ENCODE peak calls at places on chromosomes 2 and 18, in ten cellular contexts. V is breast epithelium, Q is HAP-1, W is tibial artery, Z is pancreas, O is mammary epithelial cell, L is neural progenitor cell, R is right cardiac atrium, T is thyroid gland, F is PC-9. N is an unnamed sample. For H3K4me1, the result is how much of the 10 kb centered on the place peaks cover.

GRCh38 chr2:147331790-147332419 is 512.9 kb upstream of the ACVR2A start:
- DNase-seq in T (no peak), Q (peak), O (peak), L (peak), W (no peak), F (no peak), R (no peak), V (no peak), Z (no peak), N (no peak)

GRCh38 chr2:68604077-68604476 is 39.3 kb upstream of the PROKR1 start:
- DNase-seq in W (no peak), Q (no peak), Z (no peak), V (no peak), L (no peak), O (no peak), F (no peak), R (no peak), T (no peak), N (no peak)

GRCh38 chr18:13464432-13465125 is 246.0 kb downstream of the LDLRAD4 start:
- DNase-seq in T (peak), Q (no peak), W (peak), O (no peak), Z (no peak), R (peak), F (no peak), V (no peak), L (no peak), N (peak)

GRCh38 chr2:231364961-231365810 is 30.3 kb upstream of the B3GNT7 start:
- DNase-seq in Q (peak), R (no peak), L (no peak), Z (no peak), O (peak), F (peak), T (peak), V (peak), W (peak), N (no peak)

GRCh38 chr2:60516383-60516811 is 37.1 kb downstream of the BCL11A start:
- DNase-seq in L (no peak), W (no peak), Z (no peak), V (no peak), O (peak), Q (no peak), T (no peak), F (no peak), R (no peak), N (no peak)

GRCh38 chr2:80062298-80062697 is 242.3 kb downstream of the LRRTM1 start:
- DNase-seq in R (no peak), Z (no peak), T (no peak), O (no peak), Q (no peak), V (no peak), L (no peak), F (no peak), W (no peak), N (no peak)

GRCh38 chr2:224650815-224651439 is 65.2 kb downstream of the CCDC195 start:
- DNase-seq in V (no peak), R (no peak), F (peak), Q (peak), L (peak), W (no peak), O (peak), Z (no peak), T (no peak), N (no peak)

GRCh38 chr2:120490091-120490798 is 144.3 kb downstream of the INHBB start:
- DNase-seq in V (no peak), Q (no peak), O (peak), T (no peak), Z (no peak), F (no peak), R (no peak), L (no peak), W (no peak), N (no peak)

GRCh38 chr2:65465124-65465523 is 32.7 kb upstream of the SPRED2 start:
- DNase-seq in L (no peak), V (no peak), F (no peak), R (no peak), T (no peak), Q (no peak), W (no peak), O (no peak), Z (no peak), N (no peak)

GRCh38 chr18:44586782-44587524 is 93.7 kb upstream of the SETBP1 start:
- DNase-seq in F (no peak), V (no peak), T (peak), O (no peak), W (no peak), R (no peak), Z (no peak), L (no peak), Q (no peak), N (no peak)

GRCh38 chr2:159004849-159005248 is 36.4 kb downstream of the TANC1 start:
- DNase-seq in V (no peak), T (no peak), O (no peak), Q (no peak), F (no peak), W (no peak), Z (no peak), R (no peak), L (no peak), N (no peak)

DNA sequence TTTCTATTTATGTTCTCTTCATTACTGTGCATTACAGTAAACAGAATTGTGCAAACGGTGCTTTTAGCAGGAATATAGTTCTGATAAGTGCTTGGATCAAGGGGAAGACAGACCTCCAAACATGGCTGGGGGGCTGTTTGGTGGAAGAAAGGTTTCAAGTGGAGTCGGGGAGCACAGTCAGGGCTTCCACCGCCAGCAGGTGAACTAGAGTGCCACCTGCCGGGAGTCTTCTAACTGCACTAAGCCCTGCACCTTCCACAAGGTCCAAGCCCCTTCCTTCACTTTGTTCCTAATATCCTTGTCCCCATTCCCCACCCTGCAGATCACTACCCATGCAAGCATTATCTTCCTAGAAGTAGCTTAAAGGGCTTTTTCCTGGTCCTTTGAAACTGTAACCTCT is 11.1 kb downstream of the ONECUT2 start:
- DNase-seq in W (no peak), F (peak), T (no peak), O (no peak), Z (no peak), Q (no peak), L (peak), V (no peak), R (no peak), N (no peak)
- H3K4me1 ChIP-seq in W (under half), F (under half), T (under half), O (under half), Z (under half), Q (under half), L (under half), V (under half), R (under half), N (under half)

GRCh38 chr2:96873651-96874096 is 3.8 kb upstream of the SEMA4C start:
- DNase-seq in V (no peak), L (no peak), T (peak), W (peak), R (peak), F (no peak), Z (no peak), O (no peak), Q (no peak), N (peak)

GRCh38 chr2:96870631-96871255 is 863 bp upstream of the SEMA4C start:
- DNase-seq in F (no peak), T (peak), Q (peak), O (no peak), V (no peak), L (no peak), Z (no peak), W (peak), R (peak), N (no peak)

GRCh38 chr2:96874099-96874831 is 4.4 kb upstream of the SEMA4C start:
- DNase-seq in Q (no peak), F (peak), O (peak), Z (no peak), V (no peak), T (no peak), R (no peak), L (no peak), W (no peak), N (no peak)

GRCh38 chr2:96869824-96870630 is at the start of gene SEMA4C:
- DNase-seq in T (peak), O (no peak), F (no peak), L (peak), Z (peak), W (peak), R (peak), V (peak), Q (no peak), N (peak)

DNA sequence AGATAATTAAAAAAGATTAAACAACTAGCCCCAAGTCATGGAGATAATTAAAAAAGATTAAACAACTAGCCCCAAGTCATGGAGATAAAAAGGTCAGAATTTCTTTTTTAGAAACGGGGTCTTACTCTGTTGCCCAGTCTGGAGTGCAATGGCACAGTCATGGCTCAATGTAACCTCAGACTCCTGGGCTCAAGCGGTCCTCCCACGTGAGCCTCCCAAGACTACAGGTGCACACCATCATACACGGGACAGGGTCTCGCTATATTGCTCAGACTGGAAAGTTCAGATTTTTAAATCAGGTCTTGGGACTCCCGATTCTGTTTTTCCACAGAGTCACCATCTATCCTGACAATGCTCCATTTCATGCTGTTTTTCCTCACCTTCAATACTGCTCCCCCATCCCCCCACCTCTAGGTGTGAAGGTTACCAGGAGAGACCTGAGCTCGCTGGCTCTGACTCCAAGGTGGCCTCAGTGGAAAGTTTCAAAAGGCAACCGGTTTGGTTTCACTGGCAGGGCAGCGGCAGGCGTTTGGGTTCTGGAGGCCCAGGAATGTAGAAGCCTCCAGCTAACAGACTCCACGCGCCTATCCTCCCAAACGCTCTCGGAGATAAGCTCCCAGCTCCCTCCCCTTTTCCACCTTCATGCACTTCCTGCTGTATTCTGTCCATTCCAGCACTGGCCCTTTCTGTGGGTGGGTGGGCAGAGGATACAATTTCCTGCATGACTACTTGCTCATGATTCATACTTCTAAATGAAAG is 2.9 kb upstream of the SEMA4C start:
- DNase-seq in V (no peak), W (no peak), Z (no peak), Q (no peak), R (no peak), O (peak), F (peak), T (no peak), L (peak), N (no peak)
- H3K4me1 ChIP-seq in V (under half), W (under half), Z (under half), Q (under half), R (under half), O (under half), F (half or more), T (under half), L (under half), N (under half)

GRCh38 chr2:128732976-128733431 is 414.3 kb upstream of the HS6ST1 start:
- DNase-seq in Z (no peak), Q (no peak), O (peak), L (no peak), T (no peak), W (no peak), V (no peak), R (peak), F (no peak), N (no peak)
- H3K4me1 ChIP-seq in Z (under half), Q (under half), O (under half), L (under half), T (under half), W (under half), V (under half), R (under half), F (under half), N (under half)

DNA sequence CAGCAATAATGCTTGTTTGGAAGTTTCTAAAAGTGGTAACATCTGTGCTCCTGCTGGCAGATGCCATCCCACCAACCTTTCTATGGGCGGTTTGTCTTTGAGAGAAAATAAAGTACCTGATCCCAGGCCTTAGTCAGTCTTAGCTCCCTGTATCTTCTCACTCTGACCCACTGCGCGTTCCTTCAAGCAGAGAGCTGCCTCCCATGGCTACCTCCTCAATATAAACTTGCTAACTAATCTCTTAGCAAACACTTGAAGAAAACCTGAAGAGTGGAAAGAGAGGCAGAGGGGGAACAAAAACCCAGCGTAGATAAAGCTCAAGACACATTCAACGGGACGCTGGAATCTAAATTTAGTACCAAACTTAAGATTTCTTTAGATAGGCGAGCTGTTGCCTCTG is 17.6 kb downstream of the ZEB2 start:
- DNase-seq in W (no peak), Z (no peak), V (no peak), O (no peak), L (peak), Q (no peak), T (no peak), R (no peak), F (no peak), N (no peak)
- H3K4me1 ChIP-seq in W (under half), Z (under half), V (under half), O (under half), L (half or more), Q (under half), T (under half), R (under half), F (under half), N (under half)